ENCODE peak calls at places on chromosome 6, in five cellular contexts. O is sigmoid colon, M is K562, D is SK-N-SH, Q is tibial nerve. G is an unnamed sample.
A peak's percentile ranks its signal among the peaks of the same experiment; 100 is the strongest.

GRCh38 chr6:56663344-56663743 is 20.7 kb upstream of the DST start:
- DNase-seq in O (no peak), M (no peak), D (no peak), Q (no peak), G (peak; percentile 40)

GRCh38 chr6:47188588-47189021 is 121.1 kb downstream of the TNFRSF21 start:
- DNase-seq in O (no peak), M (no peak), D (no peak), Q (no peak), G (peak; percentile 70)

GRCh38 chr6:118589186-118589585 is 41.1 kb downstream of the PLN start:
- DNase-seq in D (no peak), Q (no peak), O (no peak), M (no peak), G (no peak)

GRCh38 chr6:70413829-70414494 is 654 bp downstream of the FAM135A start:
- DNase-seq in O (no peak), D (peak; percentile 41), M (no peak), Q (peak; percentile 9), G (no peak)

GRCh38 chr6:22873531-22874136 is 304.3 kb downstream of the HDGFL1 start:
- DNase-seq in D (no peak), Q (no peak), O (peak; percentile 71), M (no peak), G (no peak)

GRCh38 chr6:68990313-68990712 is 355.2 kb downstream of the ADGRB3 start:
- DNase-seq in Q (no peak), D (no peak), M (no peak), O (no peak), G (no peak)

GRCh38 chr6:36249010-36249409 is 20.9 kb upstream of the PNPLA1 start:
- DNase-seq in D (no peak), O (no peak), M (no peak), Q (no peak), G (no peak)

GRCh38 chr6:109834131-109834530 is 143.0 kb downstream of the FIG4 start:
- DNase-seq in Q (no peak), D (no peak), M (no peak), O (no peak), G (no peak)

GRCh38 chr6:141290871-141291270 is 841.9 kb upstream of the GJE1 start:
- DNase-seq in D (no peak), O (no peak), Q (no peak), M (no peak), G (no peak)

GRCh38 chr6:20202070-20202658 is 10.1 kb downstream of the MBOAT1 start:
- DNase-seq in D (no peak), M (peak; percentile 33), Q (no peak), O (no peak), G (no peak)

GRCh38 chr6:143733500-143733899 is 55.7 kb downstream of the PHACTR2 start:
- DNase-seq in Q (no peak), D (no peak), M (no peak), O (no peak), G (no peak)

GRCh38 chr6:161360505-161360904 is 86.6 kb upstream of the AGPAT4 start:
- DNase-seq in Q (no peak), D (no peak), M (no peak), O (no peak), G (no peak)

GRCh38 chr6:158015188-158015506 is 33.5 kb downstream of the SYNJ2 start:
- DNase-seq in O (no peak), M (no peak), D (no peak), Q (no peak), G (no peak)

GRCh38 chr6:158016571-158017383 is 35.1 kb downstream of the SYNJ2 start:
- DNase-seq in M (no peak), O (peak; percentile 61), Q (no peak), D (no peak), G (no peak)

GRCh38 chr6:158015545-158015944 is 33.9 kb downstream of the SYNJ2 start:
- DNase-seq in M (no peak), D (no peak), O (no peak), Q (no peak), G (no peak)

GRCh38 chr6:158013904-158014504 is 32.3 kb downstream of the SYNJ2 start:
- DNase-seq in O (no peak), M (no peak), Q (no peak), D (no peak), G (no peak)

GRCh38 chr6:158014505-158015187 is 33.0 kb downstream of the SYNJ2 start:
- DNase-seq in Q (no peak), M (no peak), D (no peak), O (peak; percentile 46), G (no peak)
- TF ChIP-seq EP300 in Q (no peak), M (no peak), D (no peak), O (no peak), G (no peak)

GRCh38 chr6:126685182-126685581 is 345.3 kb downstream of the CENPW start:
- DNase-seq in O (no peak), D (no peak), M (no peak), Q (no peak), G (no peak)
- H3K27ac ChIP-seq in O (no peak overlapping the region), D (no peak overlapping the region), M (no peak overlapping the region), Q (no peak overlapping the region), G (no peak overlapping the region)

DNA sequence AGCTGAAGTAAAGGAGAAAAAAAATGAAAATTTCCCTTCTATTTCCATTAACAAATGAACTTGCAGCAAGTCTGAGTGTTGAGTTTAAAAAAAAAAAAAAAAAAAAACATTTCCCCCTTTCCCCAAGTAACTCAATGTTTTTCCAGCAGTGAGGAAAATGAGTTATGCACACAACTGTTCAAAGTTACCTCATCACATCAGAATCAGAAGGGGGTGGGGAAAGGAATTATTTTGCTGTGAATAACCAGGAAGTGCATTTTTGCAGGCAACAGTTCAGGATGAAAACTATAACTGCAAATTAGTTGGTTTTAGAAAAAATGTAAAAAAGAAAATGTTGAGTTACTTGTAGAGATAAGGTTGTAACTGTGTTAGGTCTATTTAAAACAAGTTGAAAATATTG is 568.9 kb upstream of the CITED2 start:
- DNase-seq in M (no peak), Q (peak; percentile 24), O (no peak), D (no peak), G (no peak)
- TF ChIP-seq EP300 in M (no peak), Q (peak; percentile 55), O (no peak), D (no peak), G (no peak)

GRCh38 chr6:105372142-105372861 is 30.6 kb downstream of the PREP start:
- DNase-seq in M (no peak), Q (no peak), O (no peak), D (no peak), G (peak; percentile 62)
- H3K27ac ChIP-seq in M (no peak overlapping the region), Q (no peak overlapping the region), O (no peak overlapping the region), D (no peak overlapping the region), G (peak overlapping the region; percentile 83)

GRCh38 chr6:12164508-12164770 is 125.7 kb upstream of the EDN1 start:
- DNase-seq in M (no peak), D (no peak), Q (no peak), O (no peak), G (no peak)

GRCh38 chr6:12163744-12164507 is 126.2 kb upstream of the EDN1 start:
- DNase-seq in Q (no peak), D (no peak), O (no peak), M (no peak), G (no peak)

GRCh38 chr6:12163149-12163548 is 127.0 kb upstream of the EDN1 start:
- DNase-seq in D (no peak), M (no peak), Q (no peak), O (no peak), G (no peak)

GRCh38 chr6:12165297-12165696 is 124.9 kb upstream of the EDN1 start:
- DNase-seq in D (no peak), Q (no peak), M (no peak), O (no peak), G (no peak)

DNA sequence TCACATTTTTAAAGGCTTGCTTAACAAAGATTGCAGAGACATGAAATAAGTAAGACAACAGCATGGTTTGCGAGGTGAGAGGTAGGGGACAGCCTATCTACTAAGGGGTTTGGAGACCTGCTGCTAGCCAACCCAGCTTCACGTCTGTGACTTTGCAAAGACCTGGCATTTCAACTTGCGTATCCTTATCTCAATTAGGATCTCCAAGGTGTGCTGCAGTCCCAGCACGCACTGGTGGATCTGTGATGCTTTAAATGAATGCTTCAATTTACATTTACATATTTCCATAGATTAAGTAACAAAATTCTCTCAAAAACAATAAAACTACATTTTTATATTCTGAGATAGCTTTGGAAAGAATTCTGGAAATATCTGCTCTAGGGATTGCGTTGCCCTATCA is 124.4 kb upstream of the EDN1 start:
- DNase-seq in D (no peak), Q (no peak), M (no peak), O (no peak), G (no peak)
- TF ChIP-seq EP300 in D (no peak), Q (no peak), M (no peak), O (no peak), G (no peak)

GRCh38 chr6:90485615-90486277 is 101.1 kb downstream of the MAP3K7 start:
- DNase-seq in Q (no peak), M (no peak), O (no peak), D (no peak), G (no peak)
- H3K27ac ChIP-seq in Q (peak overlapping the region; percentile 27), M (no peak overlapping the region), O (no peak overlapping the region), D (no peak overlapping the region), G (no peak overlapping the region)